ENCODE peak calls at places on chromosomes 11 and 22, in seven cellular contexts. B, K, R, G, D, X and E are unnamed samples.

GRCh38 chr11:108405706-108406105 is 61.6 kb downstream of the C11orf65 start:
- DNase-seq in B (no peak), K (peak), R (no peak), G (no peak), D (no peak), X (no peak), E (no peak)

GRCh38 chr11:7418916-7419315 is 66.4 kb upstream of the OLFML1 start:
- DNase-seq in B (no peak), K (no peak), R (no peak), G (no peak), D (no peak), X (no peak), E (no peak)

GRCh38 chr11:94308024-94308423 is 3.6 kb downstream of the IZUMO1R start:
- DNase-seq in B (no peak), K (no peak), R (no peak), G (no peak), D (no peak), X (no peak), E (no peak)

GRCh38 chr22:37166675-37167066 is 17.0 kb upstream of the IL2RB start:
- DNase-seq in B (peak), K (peak), R (peak), G (peak), D (peak), X (peak), E (no peak)

GRCh38 chr11:34194576-34195335 is 89.3 kb downstream of the NAT10 start:
- DNase-seq in B (no peak), K (peak), R (no peak), G (no peak), D (no peak), X (no peak), E (no peak)

GRCh38 chr22:26471522-26471921 is 12.1 kb downstream of the HPS4 start:
- DNase-seq in B (no peak), K (peak), R (no peak), G (peak), D (no peak), X (no peak), E (no peak)

GRCh38 chr11:72209101-72209500 is 7.5 kb upstream of the FOLR2 start:
- DNase-seq in B (no peak), K (no peak), R (no peak), G (peak), D (no peak), X (no peak), E (no peak)

GRCh38 chr11:110909331-110909730 is 197.1 kb upstream of the ARHGAP20 start:
- DNase-seq in B (no peak), K (no peak), R (no peak), G (no peak), D (no peak), X (no peak), E (no peak)

GRCh38 chr22:24331468-24332440 is 61.1 kb downstream of the SPECC1L start:
- DNase-seq in B (no peak), K (peak), R (no peak), G (no peak), D (no peak), X (no peak), E (no peak)

GRCh38 chr11:75035911-75036536 is 47.3 kb downstream of the NEU3 start:
- DNase-seq in B (no peak), K (no peak), R (no peak), G (no peak), D (no peak), X (no peak), E (no peak)

GRCh38 chr11:73204711-73205121 is 13.4 kb upstream of the P2RY2 start:
- DNase-seq in B (peak), K (no peak), R (peak), G (no peak), D (no peak), X (no peak), E (peak)

GRCh38 chr22:35894937-35895708 is 133.5 kb downstream of the RBFOX2 start:
- DNase-seq in B (no peak), K (peak), R (peak), G (no peak), D (no peak), X (no peak), E (peak)

GRCh38 chr11:102309621-102310541 is 7.4 kb upstream of the BIRC3 start:
- DNase-seq in B (no peak), K (no peak), R (no peak), G (no peak), D (no peak), X (no peak), E (no peak)

GRCh38 chr11:129538323-129538722 is 162.7 kb downstream of the BARX2 start:
- DNase-seq in B (no peak), K (no peak), R (no peak), G (no peak), D (no peak), X (no peak), E (no peak)

GRCh38 chr11:86459682-86460460 is 85.2 kb downstream of the CCDC81 start:
- DNase-seq in B (peak), K (peak), R (no peak), G (peak), D (no peak), X (no peak), E (no peak)

GRCh38 chr11:100866453-100866852 is 179.4 kb downstream of the ARHGAP42 start:
- DNase-seq in B (no peak), K (no peak), R (no peak), G (no peak), D (no peak), X (no peak), E (no peak)

GRCh38 chr11:35304393-35304790 is 115.0 kb downstream of the SLC1A2 start:
- DNase-seq in B (no peak), K (peak), R (no peak), G (no peak), D (no peak), X (no peak), E (no peak)

GRCh38 chr11:64844330-64845124 is at the start of gene CDC42BPG:
- DNase-seq in B (peak), K (peak), R (no peak), G (peak), D (peak), X (peak), E (no peak)

GRCh38 chr11:122020902-122021301 is 95.1 kb downstream of the BLID start:
- DNase-seq in B (no peak), K (peak), R (no peak), G (no peak), D (no peak), X (no peak), E (no peak)

GRCh38 chr11:59572091-59572490 is 43.5 kb downstream of the OSBP start:
- DNase-seq in B (no peak), K (no peak), R (no peak), G (no peak), D (no peak), X (no peak), E (no peak)

GRCh38 chr22:45844009-45844408 is 133.0 kb downstream of the WNT7B start:
- DNase-seq in B (no peak), K (no peak), R (no peak), G (no peak), D (no peak), X (no peak), E (no peak)

GRCh38 chr11:63274776-63275175 is 31.4 kb upstream of the SLC22A25 start:
- DNase-seq in B (no peak), K (no peak), R (no peak), G (no peak), D (no peak), X (no peak), E (no peak)

GRCh38 chr22:45149671-45150070 is 14.1 kb upstream of the NUP50 start:
- DNase-seq in B (no peak), K (peak), R (no peak), G (no peak), D (no peak), X (no peak), E (no peak)

GRCh38 chr11:16986434-16987204 is 27.6 kb downstream of the PLEKHA7 start:
- DNase-seq in B (peak), K (no peak), R (no peak), G (peak), D (peak), X (peak), E (no peak)
- H3K27ac ChIP-seq in B (peak), K (no peak), R (no peak), G (peak), D (no peak), X (no peak), E (no peak)

GRCh38 chr11:115447273-115447864 is 56.8 kb downstream of the CADM1 start:
- DNase-seq in B (no peak), K (no peak), R (no peak), G (no peak), D (no peak), X (no peak), E (no peak)

GRCh38 chr11:115439385-115439784 is 64.8 kb downstream of the CADM1 start:
- DNase-seq in B (no peak), K (peak), R (no peak), G (no peak), D (no peak), X (no peak), E (no peak)

GRCh38 chr11:115446214-115446613 is 58.0 kb downstream of the CADM1 start:
- DNase-seq in B (no peak), K (no peak), R (no peak), G (no peak), D (no peak), X (no peak), E (no peak)

DNA sequence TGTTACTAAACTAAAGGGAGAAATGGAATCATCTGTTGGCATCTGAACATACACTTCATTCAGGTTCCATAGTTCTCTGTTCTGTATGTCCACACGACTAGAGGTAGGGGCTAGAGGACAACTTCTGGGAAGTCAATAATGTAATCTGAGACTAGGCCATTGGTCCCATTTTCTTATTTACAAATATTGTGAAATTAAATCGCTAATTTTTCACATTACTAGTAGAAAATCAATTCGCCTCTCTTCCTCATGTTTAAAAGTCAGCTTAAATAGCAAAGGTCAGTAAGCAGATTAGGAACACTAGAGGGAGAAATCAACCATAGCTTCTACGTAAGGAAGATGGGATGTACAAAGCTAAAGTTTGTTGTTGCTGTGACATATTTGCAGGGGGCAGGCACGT is 59.7 kb downstream of the CADM1 start:
- DNase-seq in B (no peak), K (no peak), R (no peak), G (no peak), D (no peak), X (no peak), E (no peak)
- H3K4me3 ChIP-seq in B (no peak), K (no peak), R (no peak), G (no peak), D (no peak), X (no peak), E (no peak)

GRCh38 chr11:119030029-119030328 is 698 bp downstream of the SLC37A4 start:
- DNase-seq in B (no peak), K (no peak), R (peak), G (no peak), D (no peak), X (no peak), E (no peak)
- H3K27ac ChIP-seq in B (peak), K (no peak), R (peak), G (peak), D (peak), X (peak), E (peak)

GRCh38 chr11:1234771-1235614 is 12.1 kb downstream of the MUC5B start:
- DNase-seq in B (peak), K (no peak), R (peak), G (no peak), D (no peak), X (no peak), E (no peak)
- H3K4me3 ChIP-seq in B (no peak), K (no peak), R (no peak), G (no peak), D (no peak), X (no peak), E (no peak)

DNA sequence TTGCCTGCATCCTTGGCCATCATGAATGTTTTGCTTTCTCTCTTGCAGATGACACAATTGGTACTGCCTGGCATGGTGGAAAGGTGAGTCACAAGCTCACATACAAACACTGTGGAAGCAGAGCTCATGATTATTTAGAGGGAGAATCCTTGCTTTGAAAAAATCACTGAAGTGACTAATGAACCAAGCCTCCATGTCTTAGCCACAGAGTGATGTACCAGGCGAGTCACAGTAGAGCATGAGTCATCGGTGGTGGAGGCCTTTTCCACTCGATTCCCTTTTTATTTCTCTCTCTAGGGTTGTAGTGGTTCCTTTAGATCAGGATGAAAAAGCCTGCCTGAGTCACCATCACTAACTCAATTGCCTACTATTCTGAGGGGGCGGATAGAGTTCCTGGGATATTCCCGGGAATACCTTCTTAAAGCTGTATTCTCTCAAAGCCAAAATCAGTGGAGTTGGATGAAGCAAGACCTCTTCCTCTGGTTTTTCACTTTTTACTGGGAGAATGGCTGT is 49.6 kb upstream of the ALKBH3 start:
- DNase-seq in B (no peak), K (peak), R (no peak), G (peak), D (no peak), X (peak), E (peak)
- H3K27ac ChIP-seq in B (no peak), K (peak), R (peak), G (peak), D (no peak), X (no peak), E (peak)

DNA sequence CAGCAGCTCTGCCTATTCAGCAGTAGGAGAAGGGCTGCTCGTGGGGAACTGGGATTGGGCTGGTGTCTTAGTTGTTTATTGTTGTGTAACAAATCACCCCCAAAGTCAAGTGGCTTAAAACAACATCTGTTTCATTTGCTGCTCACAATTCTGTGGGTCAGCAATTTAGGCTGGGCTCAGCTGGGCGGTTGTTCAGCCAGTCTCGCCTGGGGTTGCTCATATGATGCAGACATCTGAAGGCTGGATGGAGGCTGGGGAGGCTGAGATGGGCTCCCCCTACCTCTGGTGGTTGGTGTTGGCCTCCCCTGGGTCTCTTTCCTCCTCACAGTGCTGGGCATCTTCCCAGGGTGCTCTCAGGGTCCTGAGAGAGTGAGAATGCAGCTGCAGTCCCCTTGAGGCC is 43.3 kb upstream of the PARVG start:
- DNase-seq in B (no peak), K (no peak), R (peak), G (no peak), D (no peak), X (no peak), E (peak)
- H3K4me3 ChIP-seq in B (no peak), K (no peak), R (no peak), G (no peak), D (no peak), X (no peak), E (no peak)

DNA sequence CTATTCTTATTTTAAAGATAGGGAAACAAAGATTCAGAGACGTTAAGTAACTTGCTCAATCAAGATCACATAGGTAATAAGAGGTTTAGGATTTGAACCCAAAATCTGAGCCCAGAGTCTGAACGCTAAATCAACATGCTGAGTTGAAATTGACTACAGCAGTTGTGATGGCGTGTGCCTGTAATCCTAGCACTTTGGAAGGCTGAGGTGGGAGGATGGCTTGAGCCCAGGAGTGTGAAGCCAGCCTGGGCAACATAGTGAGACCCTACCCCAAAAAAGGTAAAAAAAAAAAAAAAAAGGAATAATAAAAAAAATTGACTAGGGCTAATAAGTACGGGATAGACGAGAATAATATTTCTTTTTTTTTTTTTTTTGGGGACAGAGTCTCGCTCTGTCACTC is 1.4 kb upstream of the NR1H3 start:
- DNase-seq in B (no peak), K (no peak), R (no peak), G (no peak), D (no peak), X (no peak), E (no peak)
- H3K27ac ChIP-seq in B (no peak), K (no peak), R (peak), G (peak), D (no peak), X (no peak), E (no peak)

DNA sequence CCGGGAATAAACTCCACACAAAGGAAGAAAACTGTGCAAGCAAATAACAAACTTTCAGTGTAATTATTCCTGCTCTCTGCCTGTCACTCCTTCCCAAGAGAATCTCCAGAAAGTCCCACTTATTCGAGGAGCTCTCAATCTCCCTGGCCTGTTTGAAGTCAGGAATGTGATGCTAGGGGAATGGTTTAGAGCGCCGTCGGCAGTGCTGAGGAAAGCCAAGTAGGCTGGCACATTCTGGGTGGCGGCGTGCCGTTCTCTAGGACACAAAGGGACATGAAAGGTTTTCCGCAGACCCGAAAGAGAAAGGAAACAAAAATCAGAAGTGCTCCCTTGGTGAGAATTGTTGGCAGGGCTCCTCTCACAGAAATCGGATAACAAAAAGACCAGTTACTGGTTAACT is 81.9 kb downstream of the RCN1 start:
- DNase-seq in B (no peak), K (peak), R (no peak), G (peak), D (no peak), X (no peak), E (no peak)
- H3K4me3 ChIP-seq in B (peak), K (no peak), R (peak), G (peak), D (no peak), X (no peak), E (peak)

GRCh38 chr11:128516886-128517285 is 70.5 kb downstream of the ETS1 start:
- DNase-seq in B (no peak), K (no peak), R (no peak), G (no peak), D (no peak), X (no peak), E (no peak)
- H3K27ac ChIP-seq in B (peak), K (no peak), R (peak), G (peak), D (peak), X (peak), E (peak)

DNA sequence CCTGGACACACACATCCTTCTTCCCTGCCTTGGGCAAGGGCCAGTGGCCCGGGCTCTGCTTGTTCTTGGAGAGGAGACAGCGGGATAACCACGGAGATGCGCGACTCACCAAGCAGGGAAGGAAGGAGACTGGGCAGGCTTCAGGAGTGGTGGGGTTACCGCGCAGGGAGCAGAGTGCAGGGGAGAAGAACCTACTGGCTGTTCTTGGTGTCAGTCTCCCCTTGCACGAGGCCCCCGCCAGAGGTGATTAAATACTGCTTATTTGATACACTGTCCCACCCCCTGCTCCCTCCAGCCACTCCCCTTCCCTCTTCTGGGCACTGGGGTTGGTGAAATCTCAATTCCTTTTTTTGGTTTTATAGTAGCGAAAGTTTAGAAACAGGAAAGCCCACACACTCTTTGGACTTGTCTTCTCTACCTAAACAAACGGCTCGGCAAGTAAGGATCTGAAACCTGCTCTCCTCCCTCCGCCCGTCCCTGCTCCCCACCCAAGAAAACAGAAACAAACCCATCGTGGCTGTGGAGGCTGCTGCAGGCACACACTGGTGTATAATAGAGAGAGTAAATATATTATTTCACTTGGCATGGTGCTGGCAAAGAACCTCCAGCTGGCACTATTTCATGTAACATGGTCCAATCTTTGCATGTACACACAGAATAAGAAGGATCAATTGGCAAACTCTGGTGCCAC is 10.8 kb downstream of the LARGE2 start:
- DNase-seq in B (no peak), K (peak), R (peak), G (peak), D (no peak), X (no peak), E (no peak)
- H3K4me3 ChIP-seq in B (no peak), K (no peak), R (no peak), G (no peak), D (no peak), X (no peak), E (no peak)